ENCODE peak calls at places on chromosomes 6 and 20, in six cellular contexts. B is stimulated activated CD8-positive, alpha-beta memory T cell treated with anti-CD3 and anti-CD28 coated beads, Interleukin-7, amount 100 ng/mL, for 1 hour; A is HS-5; L is activated naive CD4-positive, alpha-beta T cell; N is HFFc6; D is Peyer's patch. Y is an unnamed sample.

GRCh38 chr6:5999688-6000608 is 6.8 kb downstream of the NRN1 start:
- DNase-seq in D (no peak), A (no peak), B (no peak), L (no peak), N (no peak), Y (no peak)

GRCh38 chr6:2795960-2796359 is 30.8 kb downstream of the WRNIP1 start:
- DNase-seq in N (no peak), A (no peak), L (no peak), D (no peak), B (no peak), Y (no peak)

GRCh38 chr6:1946583-1946982 is 298.8 kb downstream of the GMDS start:
- DNase-seq in N (no peak), D (no peak), A (no peak), B (no peak), L (no peak), Y (no peak)

GRCh38 chr6:142213402-142213801 is 66.3 kb downstream of the VTA1 start:
- DNase-seq in D (no peak), A (no peak), B (no peak), N (no peak), L (no peak), Y (no peak)

GRCh38 chr6:125201961-125202729 is 48.6 kb downstream of the TPD52L1 start:
- DNase-seq in L (no peak), D (no peak), A (peak), N (peak), B (no peak), Y (peak)

GRCh38 chr20:432208-432607 is 24.1 kb downstream of the RBCK1 start:
- DNase-seq in N (no peak), B (no peak), D (no peak), A (no peak), L (no peak), Y (no peak)

GRCh38 chr6:22366214-22366613 is 69.4 kb upstream of the PRL start:
- DNase-seq in N (no peak), L (no peak), B (no peak), A (no peak), D (no peak), Y (no peak)

GRCh38 chr20:50385733-50386640 is 124.2 kb upstream of the PTPN1 start:
- DNase-seq in B (peak), D (peak), L (peak), A (no peak), N (no peak), Y (no peak)

GRCh38 chr6:163872335-163872734 is 457.8 kb downstream of the QKI start:
- DNase-seq in L (no peak), D (no peak), N (peak), A (peak), B (no peak), Y (no peak)

GRCh38 chr20:4897600-4897999 is 103.7 kb downstream of the SLC23A2 start:
- DNase-seq in B (no peak), A (no peak), L (no peak), N (no peak), D (no peak), Y (no peak)

GRCh38 chr6:39891976-39892375 is 42.3 kb downstream of the MOCS1 start:
- DNase-seq in A (no peak), B (no peak), D (no peak), N (no peak), L (no peak), Y (no peak)

GRCh38 chr6:165562421-165563090 is 100.5 kb downstream of the PDE10A start:
- DNase-seq in L (no peak), A (no peak), D (no peak), B (no peak), N (no peak), Y (no peak)

GRCh38 chr6:161313940-161314509 is 40.2 kb upstream of the AGPAT4 start:
- DNase-seq in B (no peak), L (no peak), A (no peak), N (no peak), D (no peak), Y (no peak)

GRCh38 chr20:34559311-34560140 is 1.0 kb downstream of the MAP1LC3A start:
- DNase-seq in A (no peak), D (peak), B (no peak), N (no peak), L (no peak), Y (no peak)

GRCh38 chr6:110511401-110511800 is 35.0 kb upstream of the SLC22A16 start:
- DNase-seq in L (no peak), N (no peak), A (no peak), B (no peak), D (no peak), Y (no peak)

GRCh38 chr6:4253604-4254211 is 118.3 kb upstream of the ECI2 start:
- DNase-seq in B (no peak), D (no peak), A (no peak), L (no peak), N (peak), Y (peak)

GRCh38 chr6:143264291-143264834 is 186.1 kb downstream of the ADAT2 start:
- DNase-seq in D (no peak), A (no peak), B (no peak), N (no peak), L (no peak), Y (no peak)

GRCh38 chr20:42083280-42083679 is 465.1 kb upstream of the CHD6 start:
- DNase-seq in L (no peak), A (no peak), N (no peak), B (no peak), D (no peak), Y (no peak)

GRCh38 chr20:63223121-63223825 is 7.3 kb upstream of the YTHDF1 start:
- DNase-seq in B (no peak), N (no peak), D (peak), L (peak), A (no peak), Y (peak)

GRCh38 chr20:1005452-1006027 is 3.4 kb upstream of the RSPO4 start:
- DNase-seq in L (no peak), A (peak), N (peak), D (no peak), B (no peak), Y (peak)

GRCh38 chr6:167893416-167893815 is 66.7 kb downstream of the AFDN start:
- DNase-seq in L (no peak), A (no peak), N (peak), B (no peak), D (no peak), Y (no peak)

GRCh38 chr20:45935416-45936046 is 1.0 kb downstream of the PCIF1 start:
- DNase-seq in B (no peak), L (no peak), A (no peak), D (no peak), N (no peak), Y (no peak)

GRCh38 chr6:100700009-100700408 is 181.1 kb downstream of the ASCC3 start:
- DNase-seq in D (no peak), A (no peak), L (no peak), B (no peak), N (no peak), Y (no peak)

GRCh38 chr20:64224344-64225165 is 31.0 kb upstream of the PCMTD2 start:
- DNase-seq in N (peak), L (no peak), A (peak), D (no peak), B (no peak), Y (peak)

GRCh38 chr20:50189681-50190250 is 864 bp upstream of the CEBPB start:
- DNase-seq in L (peak), D (peak), A (no peak), N (no peak), B (no peak), Y (no peak)

GRCh38 chr6:32692019-32692418 is 25.6 kb upstream of the HLA-DQB1 start:
- DNase-seq in B (no peak), N (no peak), L (peak), D (peak), A (no peak), Y (peak)

GRCh38 chr6:142693446-142693845 is 251.5 kb downstream of the HIVEP2 start:
- DNase-seq in N (peak), L (no peak), A (peak), B (no peak), D (no peak), Y (peak)

GRCh38 chr6:117906905-117907599 is at the start of gene SLC35F1:
- DNase-seq in L (no peak), A (no peak), D (no peak), B (no peak), N (no peak), Y (peak)

GRCh38 chr6:75381878-75382633 is 97.5 kb upstream of the TMEM30A start:
- DNase-seq in D (no peak), B (no peak), N (no peak), L (no peak), A (no peak), Y (peak)

GRCh38 chr6:94050515-94050914 is 631.2 kb upstream of the EPHA7 start:
- DNase-seq in D (no peak), B (no peak), N (no peak), A (no peak), L (no peak), Y (no peak)

GRCh38 chr20:3749689-3750639 is 17.5 kb downstream of the HSPA12B start:
- DNase-seq in L (no peak), A (no peak), B (no peak), N (no peak), D (no peak), Y (no peak)

GRCh38 chr6:82397962-82398692 is 34.5 kb downstream of the TPBG start:
- DNase-seq in N (peak), B (no peak), A (peak), D (no peak), L (no peak), Y (no peak)

GRCh38 chr6:26056583-26057350 is 30.5 kb upstream of the HFE start:
- DNase-seq in D (no peak), B (no peak), A (peak), N (no peak), L (no peak), Y (peak)

GRCh38 chr6:169340395-169340794 is 86.7 kb upstream of the THBS2 start:
- DNase-seq in D (no peak), B (no peak), A (no peak), L (no peak), N (no peak), Y (no peak)

Y was measured in endothelial cell of umbilical vein.